ENCODE peak calls at places on chromosome 2, in four cellular contexts. One of them, this sample, is unnamed.
A peak's percentile ranks its signal among the peaks of the same experiment; 100 is the strongest.

GRCh38 chr2:172762554-172762953 is 26.9 kb downstream of the RAPGEF4 start:
- DNase-seq in HCT116: no peak
- DNase-seq in GDM1: no peak
- DNase-seq in SHP77: no peak
- DNase-seq in this sample: no peak

GRCh38 chr2:203789613-203790012 is 78.0 kb upstream of the CTLA4 start:
- DNase-seq in HCT116: no peak
- DNase-seq in GDM1: no peak
- DNase-seq in SHP77: no peak
- DNase-seq in this sample: no peak

GRCh38 chr2:96097951-96098823 is 18.2 kb downstream of the ADRA2B start:
- DNase-seq in HCT116: no peak
- DNase-seq in GDM1: no peak
- DNase-seq in SHP77: no peak
- DNase-seq in this sample: peak; percentile 13

GRCh38 chr2:17539993-17540812 is at the start of gene VSNL1:
- DNase-seq in HCT116: peak; percentile 79
- DNase-seq in GDM1: no peak
- DNase-seq in SHP77: no peak
- DNase-seq in this sample: no peak

GRCh38 chr2:165874445-165875039 is 79.0 kb downstream of the TTC21B start:
- DNase-seq in HCT116: peak; percentile 28
- DNase-seq in GDM1: peak; percentile 3
- DNase-seq in SHP77: peak; percentile 10
- DNase-seq in this sample: no peak

GRCh38 chr2:142588269-142588668 is 289.2 kb upstream of the KYNU start:
- DNase-seq in HCT116: no peak
- DNase-seq in GDM1: no peak
- DNase-seq in SHP77: no peak
- DNase-seq in this sample: no peak

GRCh38 chr2:29314816-29315571 is 199.8 kb downstream of the CLIP4 start:
- DNase-seq in HCT116: no peak
- DNase-seq in GDM1: peak; percentile 89
- DNase-seq in SHP77: no peak
- DNase-seq in this sample: no peak

GRCh38 chr2:172440795-172441194 is 13.4 kb downstream of the ITGA6 start:
- DNase-seq in HCT116: no peak
- DNase-seq in GDM1: no peak
- DNase-seq in SHP77: no peak
- DNase-seq in this sample: no peak

GRCh38 chr2:108396845-108397244 is 19.1 kb downstream of the SULT1C4 start:
- DNase-seq in HCT116: peak; percentile 8
- DNase-seq in GDM1: no peak
- DNase-seq in SHP77: no peak
- DNase-seq in this sample: no peak

GRCh38 chr2:36561223-36561944 is 36.6 kb downstream of the FEZ2 start:
- DNase-seq in HCT116: peak; percentile 88
- DNase-seq in GDM1: no peak
- DNase-seq in SHP77: no peak
- DNase-seq in this sample: no peak

GRCh38 chr2:215803150-215803549 is 210.2 kb downstream of the MREG start:
- DNase-seq in HCT116: no peak
- DNase-seq in GDM1: no peak
- DNase-seq in SHP77: no peak
- DNase-seq in this sample: no peak

GRCh38 chr2:29360016-29360784 is 245.0 kb downstream of the CLIP4 start:
- DNase-seq in HCT116: no peak
- DNase-seq in GDM1: no peak
- DNase-seq in SHP77: no peak
- DNase-seq in this sample: no peak

GRCh38 chr2:101524811-101525430 is 50.0 kb upstream of the RFX8 start:
- DNase-seq in HCT116: no peak
- DNase-seq in GDM1: no peak
- DNase-seq in SHP77: no peak
- DNase-seq in this sample: no peak

GRCh38 chr2:184769038-184769437 is 170.7 kb downstream of the ZNF804A start:
- DNase-seq in HCT116: no peak
- DNase-seq in GDM1: no peak
- DNase-seq in SHP77: no peak
- DNase-seq in this sample: no peak

GRCh38 chr2:20781656-20782265 is 41.1 kb downstream of the LDAH start:
- DNase-seq in HCT116: no peak
- DNase-seq in GDM1: no peak
- DNase-seq in SHP77: no peak
- DNase-seq in this sample: no peak

GRCh38 chr2:70958759-70959158 is 19.7 kb upstream of the ANKRD53 start:
- DNase-seq in HCT116: no peak
- DNase-seq in GDM1: no peak
- DNase-seq in SHP77: no peak
- DNase-seq in this sample: no peak

This sample was measured in omental fat pad.